ENCODE peak calls at places on chromosomes 13 and 19, in nine cellular contexts. K, S, O, C, V, M, Q, B and H are unnamed samples.

GRCh38 chr19:15022752-15023151 is 26.5 kb upstream of the CASP14 start:
- DNase-seq in C (no peak), M (no peak), V (no peak), S (no peak), K (no peak), O (no peak), B (no peak), Q (no peak), H (no peak)

GRCh38 chr13:110023729-110024645 is 237.6 kb upstream of the IRS2 start:
- DNase-seq in M (peak; percentile 74), C (no peak), Q (no peak), B (no peak), O (no peak), V (no peak), K (no peak), S (no peak), H (no peak)

GRCh38 chr13:110944121-110944967 is 29.5 kb upstream of the ANKRD10 start:
- DNase-seq in K (peak; percentile 37), C (no peak), Q (no peak), B (peak; percentile 28), M (peak; percentile 90), V (peak; percentile 57), O (peak; percentile 69), S (no peak), H (peak; percentile 70)

GRCh38 chr13:113832204-113832603 is 31.7 kb downstream of the GAS6 start:
- DNase-seq in O (no peak), Q (no peak), S (no peak), K (no peak), M (peak; percentile 52), V (no peak), B (no peak), C (no peak), H (peak; percentile 10)

GRCh38 chr19:14901675-14902260 is 15.8 kb upstream of the OR7A17 start:
- DNase-seq in M (no peak), O (no peak), S (no peak), Q (no peak), B (no peak), V (no peak), C (no peak), K (no peak), H (peak; percentile 64)

GRCh38 chr19:45150731-45151725 is 9.8 kb downstream of the NKPD1 start:
- DNase-seq in K (no peak), V (no peak), O (no peak), M (no peak), S (no peak), Q (no peak), B (no peak), C (no peak), H (peak; percentile 14)

GRCh38 chr13:29917573-29918091 is 67.2 kb upstream of the UBL3 start:
- DNase-seq in V (no peak), S (no peak), M (no peak), K (no peak), Q (no peak), C (no peak), O (no peak), B (no peak), H (no peak)

GRCh38 chr19:6287269-6287885 is 7.6 kb upstream of the MLLT1 start:
- DNase-seq in Q (no peak), S (no peak), O (no peak), K (no peak), M (no peak), C (no peak), V (no peak), B (no peak), H (no peak)

GRCh38 chr13:62250501-62251175 is 835.0 kb upstream of the PCDH20 start:
- DNase-seq in S (no peak), K (no peak), O (no peak), M (no peak), B (no peak), Q (no peak), C (no peak), V (no peak), H (no peak)

GRCh38 chr19:21749090-21749489 is 18.3 kb downstream of the ZNF100 start:
- DNase-seq in K (peak; percentile 3), B (no peak), O (no peak), Q (no peak), S (no peak), V (no peak), M (peak; percentile 26), C (no peak), H (no peak)

GRCh38 chr19:35468637-35469036 is 20.6 kb downstream of the FFAR2 start:
- DNase-seq in C (no peak), B (peak; percentile 77), M (peak; percentile 9), Q (no peak), K (peak; percentile 70), S (peak; percentile 23), V (peak; percentile 69), O (peak; percentile 70), H (peak; percentile 43)